ENCODE peak calls at places on chromosomes 7 and 10, in five cellular contexts. One of them, this sample, is unnamed.

GRCh38 chr7:79211724-79212123 is 241.7 kb downstream of the MAGI2 start:
- DNase-seq in fibroblast of lung: peak; percentile 14
- DNase-seq in skeletal muscle cell: no peak
- DNase-seq in NCI-H524: no peak
- DNase-seq in HEK293T: no peak
- DNase-seq in this sample: no peak

GRCh38 chr7:90384433-90384832 is 18.8 kb upstream of the CLDN12 start:
- DNase-seq in HEK293T: no peak
- DNase-seq in skeletal muscle cell: no peak
- DNase-seq in fibroblast of lung: no peak
- DNase-seq in NCI-H524: no peak
- DNase-seq in this sample: no peak

GRCh38 chr7:115087437-115087836 is 165.5 kb downstream of the MDFIC start:
- DNase-seq in HEK293T: no peak
- DNase-seq in skeletal muscle cell: peak; percentile 76
- DNase-seq in NCI-H524: no peak
- DNase-seq in fibroblast of lung: peak; percentile 92
- DNase-seq in this sample: no peak

GRCh38 chr10:28250782-28251181 is 52.1 kb downstream of the MPP7 start:
- DNase-seq in HEK293T: no peak
- DNase-seq in skeletal muscle cell: no peak
- DNase-seq in fibroblast of lung: peak; percentile 59
- DNase-seq in NCI-H524: no peak
- DNase-seq in this sample: no peak

GRCh38 chr7:148084138-148084537 is 506.4 kb upstream of the C7orf33 start:
- DNase-seq in HEK293T: peak; percentile 64
- DNase-seq in skeletal muscle cell: peak; percentile 4
- DNase-seq in NCI-H524: peak; percentile 52
- DNase-seq in fibroblast of lung: peak; percentile 56
- DNase-seq in this sample: peak; percentile 47

GRCh38 chr10:27564381-27564780 is 60.3 kb downstream of the RAB18 start:
- DNase-seq in NCI-H524: no peak
- DNase-seq in HEK293T: no peak
- DNase-seq in skeletal muscle cell: no peak
- DNase-seq in fibroblast of lung: no peak
- DNase-seq in this sample: peak; percentile 17

GRCh38 chr7:10860516-10860915 is 113.2 kb upstream of the PHF14 start:
- DNase-seq in NCI-H524: no peak
- DNase-seq in fibroblast of lung: no peak
- DNase-seq in skeletal muscle cell: no peak
- DNase-seq in HEK293T: no peak
- DNase-seq in this sample: no peak

GRCh38 chr10:33800545-33800944 is 466.1 kb upstream of the NRP1 start:
- DNase-seq in HEK293T: no peak
- DNase-seq in fibroblast of lung: no peak
- DNase-seq in skeletal muscle cell: no peak
- DNase-seq in NCI-H524: no peak
- DNase-seq in this sample: no peak

GRCh38 chr7:44059219-44060090 is 5.9 kb downstream of the PGAM2 start:
- DNase-seq in HEK293T: no peak
- DNase-seq in NCI-H524: no peak
- DNase-seq in fibroblast of lung: no peak
- DNase-seq in skeletal muscle cell: no peak
- DNase-seq in this sample: no peak

GRCh38 chr10:102452672-102453340 is 1.5 kb upstream of the C10orf95 start:
- DNase-seq in NCI-H524: no peak
- DNase-seq in fibroblast of lung: peak; percentile 68
- DNase-seq in skeletal muscle cell: no peak
- DNase-seq in HEK293T: no peak
- DNase-seq in this sample: no peak

GRCh38 chr7:130277763-130278643 is 11.3 kb downstream of the CPA2 start:
- DNase-seq in fibroblast of lung: peak; percentile 88
- DNase-seq in NCI-H524: peak; percentile 91
- DNase-seq in HEK293T: peak; percentile 21
- DNase-seq in skeletal muscle cell: no peak
- DNase-seq in this sample: no peak

GRCh38 chr10:66162560-66163143 is 763.2 kb upstream of the LRRTM3 start:
- DNase-seq in NCI-H524: no peak
- DNase-seq in HEK293T: no peak
- DNase-seq in fibroblast of lung: no peak
- DNase-seq in skeletal muscle cell: no peak
- DNase-seq in this sample: no peak

GRCh38 chr10:115706482-115707076 is 566.4 kb downstream of the GFRA1 start:
- DNase-seq in HEK293T: peak; percentile 14
- DNase-seq in NCI-H524: peak; percentile 3
- DNase-seq in skeletal muscle cell: no peak
- DNase-seq in fibroblast of lung: peak; percentile 64
- DNase-seq in this sample: no peak

GRCh38 chr10:50622497-50623298 is 1.1 kb downstream of the SGMS1 start:
- DNase-seq in HEK293T: peak; percentile 18
- DNase-seq in NCI-H524: no peak
- DNase-seq in skeletal muscle cell: no peak
- DNase-seq in fibroblast of lung: peak; percentile 51
- DNase-seq in this sample: no peak

GRCh38 chr7:5357951-5358350 is 65.7 kb downstream of the TNRC18 start:
- DNase-seq in fibroblast of lung: no peak
- DNase-seq in HEK293T: no peak
- DNase-seq in NCI-H524: no peak
- DNase-seq in skeletal muscle cell: no peak
- DNase-seq in this sample: no peak

GRCh38 chr10:69655868-69656555 is 26.0 kb downstream of the FAM241B start:
- DNase-seq in skeletal muscle cell: no peak
- DNase-seq in NCI-H524: no peak
- DNase-seq in HEK293T: no peak
- DNase-seq in fibroblast of lung: no peak
- DNase-seq in this sample: no peak

GRCh38 chr10:114662651-114663217 is 4.7 kb upstream of the ABLIM1 start:
- DNase-seq in skeletal muscle cell: no peak
- DNase-seq in HEK293T: no peak
- DNase-seq in NCI-H524: no peak
- DNase-seq in fibroblast of lung: no peak
- DNase-seq in this sample: no peak

GRCh38 chr7:100435401-100436304 is 644 bp downstream of the PPP1R35 start:
- DNase-seq in NCI-H524: no peak
- DNase-seq in fibroblast of lung: no peak
- DNase-seq in HEK293T: no peak
- DNase-seq in skeletal muscle cell: no peak
- DNase-seq in this sample: peak; percentile 48

GRCh38 chr10:46992794-46993552 is 81.7 kb downstream of the PTPN20 start:
- DNase-seq in skeletal muscle cell: no peak
- DNase-seq in HEK293T: peak; percentile 47
- DNase-seq in NCI-H524: peak; percentile 11
- DNase-seq in fibroblast of lung: peak; percentile 67
- DNase-seq in this sample: no peak

GRCh38 chr7:1926908-1927306 is 256.8 kb downstream of the ELFN1 start:
- DNase-seq in NCI-H524: no peak
- DNase-seq in skeletal muscle cell: no peak
- DNase-seq in fibroblast of lung: no peak
- DNase-seq in HEK293T: no peak
- DNase-seq in this sample: no peak

GRCh38 chr10:80585812-80586211 is 48.1 kb downstream of the SH2D4B start:
- DNase-seq in skeletal muscle cell: no peak
- DNase-seq in NCI-H524: no peak
- DNase-seq in HEK293T: no peak
- DNase-seq in fibroblast of lung: no peak
- DNase-seq in this sample: no peak

GRCh38 chr10:14126697-14127440 is 203.9 kb downstream of the FRMD4A start:
- DNase-seq in fibroblast of lung: peak; percentile 32
- DNase-seq in NCI-H524: no peak
- DNase-seq in HEK293T: no peak
- DNase-seq in skeletal muscle cell: no peak
- DNase-seq in this sample: no peak

GRCh38 chr10:132591166-132591971 is 53.8 kb downstream of the INPP5A start:
- DNase-seq in NCI-H524: no peak
- DNase-seq in HEK293T: no peak
- DNase-seq in fibroblast of lung: peak; percentile 70
- DNase-seq in skeletal muscle cell: peak; percentile 43
- DNase-seq in this sample: no peak

GRCh38 chr10:77981281-77981680 is 48.0 kb downstream of the POLR3A start:
- DNase-seq in fibroblast of lung: no peak
- DNase-seq in skeletal muscle cell: no peak
- DNase-seq in HEK293T: no peak
- DNase-seq in NCI-H524: no peak
- DNase-seq in this sample: no peak